ENCODE peak calls at places on chromosomes 7 and 10, in four cellular contexts. K, D, C and I are unnamed samples.

GRCh38 chr7:123367508-123368122 is 166.8 kb downstream of the IQUB start:
- DNase-seq in K (peak; percentile 84), D (no peak), C (no peak), I (no peak)

GRCh38 chr10:21649441-21649872 is 115.4 kb downstream of the MLLT10 start:
- DNase-seq in K (no peak), D (no peak), C (no peak), I (no peak)

GRCh38 chr7:24042028-24042427 is 242.0 kb upstream of the NPY start:
- DNase-seq in K (no peak), D (no peak), C (no peak), I (no peak)

GRCh38 chr7:20816389-20816959 is 29.8 kb upstream of the SP8 start:
- DNase-seq in K (peak; percentile 4), D (no peak), C (no peak), I (no peak)

GRCh38 chr10:72029414-72029813 is 58.9 kb downstream of the SPOCK2 start:
- DNase-seq in K (no peak), D (no peak), C (no peak), I (no peak)

GRCh38 chr7:50349399-50349798 is 44.9 kb downstream of the IKZF1 start:
- DNase-seq in K (no peak), D (no peak), C (no peak), I (no peak)

GRCh38 chr10:45354261-45354660 is 19.8 kb upstream of the ALOX5 start:
- DNase-seq in K (no peak), D (no peak), C (no peak), I (no peak)

GRCh38 chr7:44401692-44402091 is 76.3 kb upstream of the CAMK2B start:
- DNase-seq in K (no peak), D (no peak), C (no peak), I (no peak)

GRCh38 chr10:133258818-133259602 is 17.7 kb downstream of the ADAM8 start:
- DNase-seq in K (peak; percentile 97), D (peak; percentile 92), C (peak; percentile 100), I (no peak)

GRCh38 chr10:100146875-100147665 is 38.8 kb downstream of the ERLIN1 start:
- DNase-seq in K (no peak), D (no peak), C (no peak), I (no peak)

GRCh38 chr7:158646766-158647474 is 57.7 kb downstream of the NCAPG2 start:
- DNase-seq in K (peak; percentile 25), D (no peak), C (no peak), I (no peak)

GRCh38 chr7:40694041-40694809 is 559.4 kb downstream of the SUGCT start:
- DNase-seq in K (no peak), D (no peak), C (no peak), I (no peak)

GRCh38 chr7:41093141-41093540 is 609.7 kb downstream of the INHBA start:
- DNase-seq in K (no peak), D (no peak), C (no peak), I (no peak)

GRCh38 chr7:27901028-27901760 is 161.2 kb downstream of the TAX1BP1 start:
- DNase-seq in K (peak; percentile 84), D (no peak), C (peak; percentile 68), I (no peak)

GRCh38 chr10:117363027-117363426 is 12.2 kb downstream of the PDZD8 start:
- DNase-seq in K (peak; percentile 52), D (no peak), C (peak; percentile 78), I (no peak)

GRCh38 chr10:59181668-59182067 is 5.2 kb downstream of the PHYHIPL start:
- DNase-seq in K (peak; percentile 87), D (no peak), C (peak; percentile 43), I (peak; percentile 9)
- TF ChIP-seq CTCF in K (peak; percentile 75), D (no peak), C (peak; percentile 32), I (peak; percentile 70)

DNA sequence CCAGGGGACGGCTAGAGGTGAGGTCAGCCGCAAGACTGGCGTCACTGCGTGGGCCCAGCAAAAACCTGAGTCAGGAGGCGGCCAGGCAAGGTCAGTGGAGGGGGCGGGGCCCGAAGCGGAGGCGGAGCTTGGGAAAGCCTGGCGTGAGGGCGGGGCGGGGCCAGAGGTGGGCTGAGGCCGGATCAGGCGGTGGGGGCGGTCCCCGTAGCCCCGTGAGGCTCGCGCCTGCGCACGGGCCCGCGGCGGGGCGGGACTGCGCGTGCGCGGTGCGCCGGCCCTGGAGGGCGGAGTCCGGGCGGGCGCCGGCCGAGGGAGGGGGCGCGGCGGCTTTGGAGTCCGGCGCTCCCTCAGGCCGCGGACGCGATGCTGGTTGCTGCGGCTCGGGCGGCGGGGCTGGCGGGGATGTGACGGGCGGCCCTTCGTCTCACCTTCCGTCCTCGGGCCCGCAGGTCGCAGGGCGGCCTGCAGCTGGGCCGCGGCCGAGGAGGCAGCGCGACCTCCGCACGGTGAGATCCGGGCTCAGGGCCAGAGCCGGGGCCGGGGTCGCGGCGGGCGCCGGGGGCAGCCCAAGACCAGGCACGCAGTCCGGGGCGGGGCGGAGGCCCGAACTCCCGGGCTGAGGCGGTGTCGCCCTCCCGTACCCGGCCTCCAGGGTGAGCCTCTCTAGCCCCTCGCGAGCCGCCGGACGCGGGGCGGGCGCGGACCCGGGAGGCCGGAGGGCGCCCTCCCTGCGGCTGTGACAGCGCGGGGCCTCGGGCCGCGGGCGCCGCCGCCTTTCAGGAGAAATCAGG is at the start of gene CCSER2:
- DNase-seq in K (peak; percentile 97), D (peak; percentile 98), C (peak; percentile 97), I (peak; percentile 97)
- TF ChIP-seq CTCF in K (no peak), D (peak; percentile 8), C (no peak), I (peak; percentile 42)

DNA sequence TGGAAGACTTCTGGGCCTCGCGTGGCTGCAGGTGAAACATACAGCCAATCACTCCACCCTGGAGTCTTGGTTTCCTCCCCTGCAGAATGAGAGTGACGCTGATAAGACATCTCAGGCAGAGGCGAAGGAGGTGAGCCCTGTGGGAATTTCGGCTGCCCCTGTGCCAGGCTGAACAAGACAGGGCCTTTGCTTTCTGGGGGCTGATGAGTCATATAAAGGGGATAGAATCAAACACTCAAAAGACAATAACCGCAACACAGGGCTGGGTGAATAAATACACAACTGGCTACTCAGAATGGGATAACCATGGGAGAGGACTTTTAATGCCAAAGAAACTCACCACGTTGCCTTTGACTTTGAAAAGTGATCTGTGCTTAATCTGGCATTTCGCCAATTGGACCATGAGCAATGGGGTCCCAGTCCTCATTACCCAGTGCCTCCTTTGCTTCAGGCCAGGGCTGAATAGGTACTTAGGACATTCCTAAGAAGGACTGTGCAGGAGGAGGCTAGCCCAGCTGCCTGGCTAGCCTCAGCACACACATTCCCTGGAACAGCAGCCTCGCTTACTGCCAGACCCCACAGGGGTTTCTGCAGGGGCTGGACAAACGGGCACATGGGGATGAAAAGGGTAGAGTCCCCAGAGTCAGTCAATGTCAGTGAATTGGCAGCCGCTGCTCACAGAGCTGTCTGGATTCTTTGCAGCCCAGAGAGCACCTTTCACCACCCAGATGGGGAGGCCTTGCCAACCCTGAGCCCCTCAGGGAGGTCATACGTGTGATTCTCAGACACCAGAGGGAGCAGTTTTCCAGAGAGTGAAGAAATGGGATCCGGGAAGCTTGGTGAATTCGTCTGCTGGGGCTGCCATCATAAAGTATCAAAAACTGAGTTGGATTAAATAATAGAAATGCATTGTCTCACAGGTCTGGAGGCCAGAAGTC is 143.5 kb downstream of the KCNMA1 start:
- DNase-seq in K (peak; percentile 62), D (no peak), C (peak; percentile 54), I (no peak)
- TF ChIP-seq CTCF in K (peak; percentile 63), D (no peak), C (peak; percentile 45), I (peak; percentile 44)

GRCh38 chr7:91880016-91880412 is 488 bp downstream of the MTERF1 start:
- DNase-seq in K (peak; percentile 16), D (no peak), C (no peak), I (no peak)

GRCh38 chr7:91872928-91873327 is 7.6 kb downstream of the MTERF1 start:
- DNase-seq in K (no peak), D (no peak), C (no peak), I (no peak)

GRCh38 chr7:91875851-91876250 is 4.7 kb downstream of the MTERF1 start:
- DNase-seq in K (peak; percentile 54), D (no peak), C (no peak), I (no peak)

GRCh38 chr7:91880413-91881241 is at the start of gene MTERF1:
- DNase-seq in K (peak; percentile 94), D (peak; percentile 94), C (peak; percentile 88), I (peak; percentile 89)

DNA sequence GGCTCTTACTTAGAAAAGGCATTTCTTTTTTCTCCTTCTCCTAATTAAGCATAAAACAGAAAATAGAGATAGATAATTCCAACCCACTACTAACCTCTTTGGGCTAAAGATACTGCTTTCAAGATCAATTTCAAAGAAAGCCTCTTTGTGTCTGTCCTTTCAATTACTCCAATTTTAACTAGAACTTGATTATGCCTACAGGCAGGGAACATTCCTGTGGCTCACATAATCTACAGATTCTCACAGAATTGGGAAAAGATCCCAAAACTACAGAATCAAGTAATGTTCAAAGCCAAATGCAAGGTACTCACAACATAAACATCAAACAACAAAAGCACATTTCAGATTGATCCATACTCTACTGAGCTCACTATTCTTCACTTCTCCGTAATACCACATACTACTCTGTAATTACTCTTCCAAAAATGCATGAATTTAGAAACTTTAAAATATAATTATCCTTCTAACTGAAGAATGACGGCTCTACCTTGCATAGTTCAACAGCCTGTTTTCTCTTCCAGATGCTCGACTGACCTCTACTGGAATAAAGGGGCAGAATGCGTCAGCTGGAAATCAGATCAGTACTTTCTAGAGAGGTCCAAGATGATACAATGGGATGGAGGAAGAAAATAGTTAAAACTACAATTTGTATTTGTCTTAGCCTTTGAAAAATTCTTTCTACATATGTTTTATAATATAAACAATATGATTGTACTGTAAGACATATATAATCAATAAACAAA is 3.9 kb downstream of the MTERF1 start:
- DNase-seq in K (peak; percentile 63), D (no peak), C (peak; percentile 35), I (no peak)
- TF ChIP-seq CTCF in K (peak; percentile 63), D (no peak), C (peak; percentile 44), I (peak; percentile 42)

GRCh38 chr10:8513155-8514147 is 459.0 kb downstream of the GATA3 start:
- DNase-seq in K (no peak), D (no peak), C (no peak), I (no peak)
- TF ChIP-seq CTCF in K (no peak), D (no peak), C (no peak), I (no peak)